ENCODE peak calls at places on chromosomes 16 and 17, in seven cellular contexts. W is vagina, I is prostate gland, T is transverse colon, F is HCT116, X is H1, Q is SK-N-SH. R is an unnamed sample.

GRCh38 chr16:81514568-81515258 is 70.1 kb downstream of the CMIP start:
- DNase-seq in T (no peak), Q (no peak), W (no peak), X (no peak), I (no peak), F (no peak), R (no peak)

GRCh38 chr17:52148288-52148968 is 10.1 kb downstream of the CA10 start:
- DNase-seq in X (no peak), I (no peak), Q (no peak), T (no peak), W (no peak), F (no peak), R (no peak)

GRCh38 chr17:78306913-78307312 is 53.0 kb downstream of the SOCS3 start:
- DNase-seq in W (no peak), F (no peak), X (no peak), I (no peak), T (no peak), Q (no peak), R (no peak)

GRCh38 chr17:30375661-30376060 is 3.1 kb upstream of the CPD start:
- DNase-seq in X (no peak), I (no peak), W (no peak), F (no peak), Q (no peak), T (no peak), R (no peak)

GRCh38 chr17:61144876-61145564 is 254.6 kb upstream of the TBX2 start:
- DNase-seq in X (no peak), Q (peak; percentile 84), I (no peak), F (no peak), W (no peak), T (no peak), R (no peak)

GRCh38 chr16:9522589-9522988 is 431.1 kb downstream of the HAPSTR1 start:
- DNase-seq in T (no peak), F (no peak), W (no peak), X (no peak), I (no peak), Q (no peak), R (no peak)

GRCh38 chr17:13961262-13961661 is 108.0 kb upstream of the COX10 start:
- DNase-seq in W (no peak), T (no peak), X (no peak), I (no peak), F (no peak), Q (no peak), R (no peak)

GRCh38 chr16:21565816-21566669 is 33.3 kb upstream of the METTL9 start:
- DNase-seq in Q (no peak), F (no peak), T (peak; percentile 5), W (no peak), X (no peak), I (no peak), R (no peak)

GRCh38 chr17:27457731-27458523 is 1.7 kb downstream of the KSR1 start:
- DNase-seq in I (no peak), T (no peak), W (no peak), F (no peak), Q (peak; percentile 63), X (no peak), R (no peak)

GRCh38 chr16:53433509-53433908 is 762 bp upstream of the RBL2 start:
- DNase-seq in F (no peak), W (no peak), X (no peak), I (peak; percentile 46), Q (no peak), T (no peak), R (no peak)

GRCh38 chr16:81831722-81832126 is 52.6 kb downstream of the PLCG2 start:
- DNase-seq in W (no peak), I (peak; percentile 7), T (peak; percentile 79), X (no peak), F (no peak), Q (no peak), R (peak; percentile 87)

GRCh38 chr17:4310349-4311060 is 46.7 kb upstream of the ANKFY1 start:
- DNase-seq in T (no peak), X (no peak), I (no peak), W (no peak), F (no peak), Q (no peak), R (no peak)

GRCh38 chr17:64297467-64298088 is 34.5 kb upstream of the TEX2 start:
- DNase-seq in X (no peak), I (no peak), F (no peak), T (no peak), W (no peak), Q (no peak), R (no peak)

GRCh38 chr17:73585583-73585982 is 58.7 kb downstream of the SDK2 start:
- DNase-seq in T (no peak), X (no peak), W (no peak), Q (no peak), F (no peak), I (no peak), R (no peak)

GRCh38 chr16:18933501-18933900 is 7.3 kb upstream of the SMG1 start:
- DNase-seq in W (no peak), T (no peak), F (no peak), I (no peak), X (no peak), Q (no peak), R (no peak)

GRCh38 chr17:83154311-83155127 is 75.1 kb downstream of the METRNL start:
- DNase-seq in F (no peak), W (peak; percentile 79), I (no peak), X (no peak), T (no peak), Q (no peak), R (peak; percentile 37)

GRCh38 chr16:2467301-2468141 is 3.6 kb upstream of the NTN3 start:
- DNase-seq in W (no peak), I (peak; percentile 61), X (peak; percentile 85), Q (peak; percentile 89), T (peak; percentile 66), F (peak; percentile 41), R (no peak)

GRCh38 chr16:67968440-67969285 is at the start of gene SLC12A4:
- DNase-seq in X (peak; percentile 88), F (peak; percentile 19), Q (peak; percentile 99), I (peak; percentile 76), W (no peak), T (peak; percentile 85), R (peak; percentile 89)

GRCh38 chr16:8878523-8878911 is 3.6 kb upstream of the LITAFD start:
- DNase-seq in X (no peak), F (no peak), W (no peak), Q (no peak), I (no peak), T (no peak), R (no peak)

GRCh38 chr17:245020-245419 is 63.6 kb upstream of the DOC2B start:
- DNase-seq in T (peak; percentile 0), W (no peak), Q (no peak), X (no peak), I (no peak), F (no peak), R (no peak)

GRCh38 chr16:75131081-75131480 is 14.5 kb upstream of the LDHD start:
- DNase-seq in W (no peak), F (no peak), Q (no peak), X (no peak), I (no peak), T (no peak), R (no peak)

GRCh38 chr16:3388325-3388724 is 12.5 kb downstream of the ZSCAN32 start:
- DNase-seq in F (no peak), T (no peak), X (no peak), I (no peak), W (no peak), Q (no peak), R (no peak)

GRCh38 chr16:16057102-16057501 is 107.7 kb downstream of the ABCC1 start:
- DNase-seq in X (no peak), T (no peak), F (no peak), Q (no peak), W (no peak), I (no peak), R (no peak)

GRCh38 chr16:10009691-10010090 is 172.5 kb downstream of the GRIN2A start:
- DNase-seq in X (no peak), W (no peak), T (no peak), I (no peak), F (no peak), Q (no peak), R (no peak)

GRCh38 chr16:88654363-88655052 is 3.7 kb upstream of the CYBA start:
- DNase-seq in Q (no peak), W (no peak), F (no peak), T (no peak), X (no peak), I (no peak), R (no peak)

GRCh38 chr17:61668486-61668885 is 77.5 kb upstream of the NACA2 start:
- DNase-seq in W (no peak), F (no peak), X (no peak), T (no peak), Q (no peak), I (no peak), R (no peak)

GRCh38 chr16:4624015-4624826 is at the start of gene MGRN1:
- DNase-seq in W (peak; percentile 95), I (peak; percentile 94), X (peak; percentile 94), T (peak; percentile 95), F (peak; percentile 96), Q (peak; percentile 98), R (peak; percentile 94)
- TF ChIP-seq POLR2AphosphoS5 in W (peak; percentile 82), I (peak; percentile 93), X (no peak), T (peak; percentile 5), F (no peak), Q (no peak), R (peak; percentile 66)

DNA sequence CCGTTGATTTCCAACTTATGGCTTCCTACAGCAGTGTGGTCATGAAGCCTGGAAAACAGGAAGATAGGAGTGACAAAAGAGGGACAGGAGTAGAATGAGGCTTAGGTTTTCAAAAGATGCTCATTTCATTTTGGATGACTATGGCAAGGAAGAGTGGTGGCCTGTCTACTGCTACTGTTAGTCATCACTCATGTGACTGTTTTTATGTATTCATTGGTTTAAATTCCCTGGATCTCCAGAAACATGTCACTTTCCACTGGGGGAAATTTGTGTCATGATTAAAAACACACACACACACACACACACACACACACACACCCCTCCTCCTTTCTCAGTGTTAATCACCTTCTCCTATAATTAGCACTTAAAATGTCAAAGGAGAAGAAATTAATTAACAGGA is 1.1 kb upstream of the CYLD start:
- DNase-seq in X (no peak), I (no peak), F (no peak), W (no peak), T (no peak), Q (no peak), R (no peak)
- H3K4me3 ChIP-seq in X (no peak overlapping the region), I (no peak overlapping the region), F (no peak overlapping the region), W (no peak overlapping the region), T (no peak overlapping the region), Q (no peak overlapping the region), R (peak overlapping the region; percentile 94)

GRCh38 chr17:76072149-76072858 is at the start of gene SRP68:
- DNase-seq in T (peak; percentile 93), I (peak; percentile 95), F (peak; percentile 87), W (no peak), Q (peak; percentile 100), X (peak; percentile 91), R (peak; percentile 96)
- TF ChIP-seq POLR2AphosphoS5 in T (peak; percentile 86), I (peak; percentile 96), F (peak; percentile 93), W (peak; percentile 78), Q (peak; percentile 92), X (peak; percentile 52), R (peak; percentile 87)

GRCh38 chr17:48679385-48680096 is 42.8 kb downstream of the PRAC1 start:
- DNase-seq in I (no peak), Q (no peak), T (no peak), X (no peak), F (no peak), W (no peak), R (no peak)

GRCh38 chr17:48676963-48677558 is 45.3 kb downstream of the PRAC1 start:
- DNase-seq in T (no peak), I (no peak), Q (no peak), F (no peak), X (no peak), W (no peak), R (no peak)

GRCh38 chr17:48681609-48682008 is 40.7 kb downstream of the PRAC1 start:
- DNase-seq in F (no peak), X (no peak), Q (no peak), W (no peak), T (no peak), I (no peak), R (no peak)

GRCh38 chr17:48678141-48678971 is 44.0 kb downstream of the PRAC1 start:
- DNase-seq in Q (peak; percentile 87), W (no peak), I (peak; percentile 79), X (peak; percentile 97), F (peak; percentile 28), T (peak; percentile 68), R (peak; percentile 55)
- H3K4me3 ChIP-seq in Q (peak overlapping the region; percentile 29), W (no peak overlapping the region), I (no peak overlapping the region), X (peak overlapping the region; percentile 44), F (peak overlapping the region; percentile 12), T (no peak overlapping the region), R (no peak overlapping the region)